ENCODE peak calls at places on chromosome 7, in four cellular contexts. One of them, this sample, is unnamed.

GRCh38 chr7:117274951-117275350 is 47.9 kb downstream of the WNT2 start:
- DNase-seq in pancreas: no peak
- DNase-seq in IMR-90: peak; percentile 36
- DNase-seq in CD8-positive, alpha-beta T cell: no peak
- DNase-seq in this sample: no peak

GRCh38 chr7:15780271-15780670 is 93.8 kb upstream of the MEOX2 start:
- DNase-seq in pancreas: no peak
- DNase-seq in IMR-90: peak; percentile 10
- DNase-seq in CD8-positive, alpha-beta T cell: no peak
- DNase-seq in this sample: peak; percentile 36

GRCh38 chr7:31788445-31788844 is 101.4 kb downstream of the PPP1R17 start:
- DNase-seq in pancreas: no peak
- DNase-seq in IMR-90: peak; percentile 59
- DNase-seq in CD8-positive, alpha-beta T cell: no peak
- DNase-seq in this sample: peak; percentile 29

GRCh38 chr7:67794544-67794943 is 797.9 kb downstream of the TYW1 start:
- DNase-seq in pancreas: no peak
- DNase-seq in IMR-90: no peak
- DNase-seq in CD8-positive, alpha-beta T cell: no peak
- DNase-seq in this sample: no peak

GRCh38 chr7:131600578-131600977 is 44.1 kb upstream of the PODXL start:
- DNase-seq in pancreas: no peak
- DNase-seq in IMR-90: peak; percentile 72
- DNase-seq in CD8-positive, alpha-beta T cell: no peak
- DNase-seq in this sample: no peak

GRCh38 chr7:35519971-35520809 is 174.7 kb downstream of the HERPUD2 start:
- DNase-seq in pancreas: no peak
- DNase-seq in IMR-90: peak; percentile 52
- DNase-seq in CD8-positive, alpha-beta T cell: peak; percentile 36
- DNase-seq in this sample: peak; percentile 57

GRCh38 chr7:1672851-1673486 is 2.9 kb downstream of the ELFN1 start:
- DNase-seq in pancreas: no peak
- DNase-seq in IMR-90: no peak
- DNase-seq in CD8-positive, alpha-beta T cell: no peak
- DNase-seq in this sample: no peak

GRCh38 chr7:74512762-74513161 is 59.1 kb downstream of the GTF2IRD1 start:
- DNase-seq in pancreas: no peak
- DNase-seq in IMR-90: no peak
- DNase-seq in CD8-positive, alpha-beta T cell: no peak
- DNase-seq in this sample: no peak

GRCh38 chr7:117597755-117598154 is 117.9 kb downstream of the CFTR start:
- DNase-seq in pancreas: no peak
- DNase-seq in IMR-90: no peak
- DNase-seq in CD8-positive, alpha-beta T cell: no peak
- DNase-seq in this sample: no peak

GRCh38 chr7:12524794-12525386 is 45.6 kb upstream of the SCIN start:
- DNase-seq in pancreas: no peak
- DNase-seq in IMR-90: peak; percentile 69
- DNase-seq in CD8-positive, alpha-beta T cell: no peak
- DNase-seq in this sample: peak; percentile 61

GRCh38 chr7:2666588-2667250 is 21.3 kb upstream of the AMZ1 start:
- DNase-seq in pancreas: no peak
- DNase-seq in IMR-90: no peak
- DNase-seq in CD8-positive, alpha-beta T cell: no peak
- DNase-seq in this sample: no peak

GRCh38 chr7:38321050-38321449 is 47.6 kb upstream of the TARP start:
- DNase-seq in pancreas: no peak
- DNase-seq in IMR-90: no peak
- DNase-seq in CD8-positive, alpha-beta T cell: no peak
- DNase-seq in this sample: no peak

GRCh38 chr7:27922907-27923306 is 182.9 kb downstream of the TAX1BP1 start:
- DNase-seq in pancreas: no peak
- DNase-seq in IMR-90: no peak
- DNase-seq in CD8-positive, alpha-beta T cell: no peak
- DNase-seq in this sample: no peak

GRCh38 chr7:5421626-5422323 is 1.9 kb downstream of the TNRC18 start:
- DNase-seq in pancreas: no peak
- DNase-seq in IMR-90: peak; percentile 82
- DNase-seq in CD8-positive, alpha-beta T cell: no peak
- DNase-seq in this sample: no peak

GRCh38 chr7:13151982-13152381 is 464.5 kb downstream of the ARL4A start:
- DNase-seq in pancreas: no peak
- DNase-seq in IMR-90: no peak
- DNase-seq in CD8-positive, alpha-beta T cell: no peak
- DNase-seq in this sample: no peak

GRCh38 chr7:73844131-73844547 is 1.8 kb upstream of the METTL27 start:
- DNase-seq in pancreas: no peak
- DNase-seq in IMR-90: no peak
- DNase-seq in CD8-positive, alpha-beta T cell: no peak
- DNase-seq in this sample: no peak

GRCh38 chr7:151397026-151397425 is 12.8 kb downstream of the WDR86 start:
- DNase-seq in pancreas: peak; percentile 63
- DNase-seq in IMR-90: no peak
- DNase-seq in CD8-positive, alpha-beta T cell: no peak
- DNase-seq in this sample: no peak

GRCh38 chr7:87570178-87570577 is 30.5 kb downstream of the ABCB1 start:
- DNase-seq in pancreas: no peak
- DNase-seq in IMR-90: peak; percentile 92
- DNase-seq in CD8-positive, alpha-beta T cell: no peak
- DNase-seq in this sample: peak; percentile 68

GRCh38 chr7:15643000-15643705 is 43.3 kb downstream of the MEOX2 start:
- DNase-seq in pancreas: peak; percentile 35
- DNase-seq in IMR-90: no peak
- DNase-seq in CD8-positive, alpha-beta T cell: no peak
- DNase-seq in this sample: no peak

GRCh38 chr7:65216469-65216868 is 157.2 kb upstream of the ZNF92 start:
- DNase-seq in pancreas: peak; percentile 82
- DNase-seq in IMR-90: peak; percentile 16
- DNase-seq in CD8-positive, alpha-beta T cell: peak; percentile 62
- DNase-seq in this sample: peak; percentile 9

DNA sequence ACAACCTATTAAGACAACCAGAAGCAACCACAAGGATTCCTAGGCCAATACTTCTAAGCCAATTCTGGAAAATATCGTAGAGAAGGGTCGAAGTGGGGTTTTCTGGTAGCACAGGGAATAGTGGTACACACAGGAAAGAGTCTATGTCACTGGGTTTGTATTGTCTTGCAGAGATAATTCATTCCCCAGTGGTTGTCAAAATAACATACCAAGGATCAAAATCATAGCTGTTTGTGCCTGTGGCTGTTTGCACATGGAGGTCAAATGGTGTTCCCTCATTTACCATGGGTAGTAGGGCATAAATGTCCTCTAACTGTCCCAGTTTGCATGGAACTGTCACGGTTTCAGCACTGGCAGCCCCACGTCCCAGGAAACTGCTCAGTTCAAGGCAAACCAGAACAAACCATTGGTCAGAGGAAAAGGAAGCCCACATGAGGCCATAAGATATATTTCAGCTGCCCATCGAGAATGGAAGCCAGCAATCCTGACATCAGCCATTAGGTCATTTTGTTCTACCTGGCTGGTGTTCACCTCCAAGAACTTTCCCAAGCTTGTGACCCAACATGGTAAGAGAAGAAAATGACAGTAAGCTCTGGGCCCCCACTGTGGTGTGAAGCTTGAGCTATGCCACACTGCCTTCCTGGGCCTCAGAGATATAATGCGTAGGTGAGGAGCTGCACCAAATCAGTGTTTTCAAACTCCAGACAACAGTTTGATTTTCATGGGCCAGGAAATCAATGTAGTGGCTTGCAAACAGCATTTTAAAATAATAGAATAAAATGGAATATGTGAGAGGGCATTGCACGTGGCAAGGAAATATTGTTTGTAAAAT is 53.9 kb upstream of the NFE2L3 start:
- DNase-seq in pancreas: no peak
- DNase-seq in IMR-90: no peak
- DNase-seq in CD8-positive, alpha-beta T cell: no peak
- DNase-seq in this sample: no peak
- TF ChIP-seq CTCF in pancreas: no peak
- TF ChIP-seq CTCF in IMR-90: no peak
- TF ChIP-seq CTCF in CD8-positive, alpha-beta T cell: no peak
- TF ChIP-seq CTCF in this sample: no peak

DNA sequence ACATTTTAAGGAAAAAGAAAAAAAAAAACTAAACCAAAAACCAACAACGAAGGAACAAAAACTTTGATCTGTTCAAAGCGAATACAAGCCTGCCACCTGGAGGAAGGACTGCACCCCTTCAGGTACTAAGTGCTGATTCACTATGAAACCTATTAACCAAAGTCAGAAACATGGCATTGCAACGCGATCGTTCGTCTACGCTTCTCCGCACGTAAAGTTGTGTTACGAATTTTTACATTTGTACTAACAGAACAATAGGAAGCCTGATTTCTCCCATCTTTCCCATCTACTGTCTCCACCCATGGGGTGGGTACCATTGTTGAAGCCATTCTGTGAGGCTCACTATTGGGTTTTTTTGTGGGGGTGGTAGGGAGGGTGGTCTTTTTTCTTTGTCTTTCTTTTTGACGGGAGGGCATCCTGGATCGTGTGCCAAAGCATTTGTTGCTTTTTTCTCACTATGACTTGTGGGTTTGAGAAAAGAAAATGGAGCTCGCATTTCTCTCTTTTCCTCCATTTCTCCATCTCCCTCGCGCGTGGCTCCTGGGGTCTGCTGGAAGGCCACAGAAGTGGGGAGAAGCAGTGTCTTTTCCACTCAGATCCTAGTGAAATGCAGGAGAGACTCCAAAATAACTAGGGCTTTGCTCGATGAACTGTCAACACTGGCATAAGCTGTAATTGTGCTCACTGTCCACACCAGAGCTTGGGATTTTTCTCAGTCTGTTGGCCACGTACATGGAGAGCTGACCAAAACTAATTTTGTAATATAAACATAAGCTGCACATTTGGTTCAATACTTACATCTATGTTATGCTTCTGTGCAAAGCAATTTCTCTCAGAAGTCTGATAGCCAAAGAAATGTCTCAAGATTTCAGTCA is 100.9 kb upstream of the YAE1 start:
- DNase-seq in pancreas: no peak
- DNase-seq in IMR-90: peak; percentile 63
- DNase-seq in CD8-positive, alpha-beta T cell: peak; percentile 19
- DNase-seq in this sample: peak; percentile 50
- H3K4me3 ChIP-seq in pancreas: no peak overlapping the region
- H3K4me3 ChIP-seq in IMR-90: no peak overlapping the region
- H3K4me3 ChIP-seq in CD8-positive, alpha-beta T cell: no peak overlapping the region
- H3K4me3 ChIP-seq in this sample: no peak overlapping the region

GRCh38 chr7:139692723-139693122 is 85.1 kb downstream of the HIPK2 start:
- DNase-seq in pancreas: no peak
- DNase-seq in IMR-90: no peak
- DNase-seq in CD8-positive, alpha-beta T cell: no peak
- DNase-seq in this sample: no peak
- TF ChIP-seq CTCF in pancreas: no peak
- TF ChIP-seq CTCF in IMR-90: no peak
- TF ChIP-seq CTCF in CD8-positive, alpha-beta T cell: no peak
- TF ChIP-seq CTCF in this sample: no peak

GRCh38 chr7:99098824-99099498 is 44.9 kb downstream of the SMURF1 start:
- DNase-seq in pancreas: no peak
- DNase-seq in IMR-90: no peak
- DNase-seq in CD8-positive, alpha-beta T cell: no peak
- DNase-seq in this sample: no peak
- H3K4me3 ChIP-seq in pancreas: no peak overlapping the region
- H3K4me3 ChIP-seq in IMR-90: no peak overlapping the region
- H3K4me3 ChIP-seq in CD8-positive, alpha-beta T cell: no peak overlapping the region
- H3K4me3 ChIP-seq in this sample: no peak overlapping the region

GRCh38 chr7:39379416-39379815 is 186.8 kb upstream of the YAE1 start:
- DNase-seq in pancreas: no peak
- DNase-seq in IMR-90: no peak
- DNase-seq in CD8-positive, alpha-beta T cell: no peak
- DNase-seq in this sample: no peak
- TF ChIP-seq CTCF in pancreas: no peak
- TF ChIP-seq CTCF in IMR-90: no peak
- TF ChIP-seq CTCF in CD8-positive, alpha-beta T cell: no peak
- TF ChIP-seq CTCF in this sample: no peak

DNA sequence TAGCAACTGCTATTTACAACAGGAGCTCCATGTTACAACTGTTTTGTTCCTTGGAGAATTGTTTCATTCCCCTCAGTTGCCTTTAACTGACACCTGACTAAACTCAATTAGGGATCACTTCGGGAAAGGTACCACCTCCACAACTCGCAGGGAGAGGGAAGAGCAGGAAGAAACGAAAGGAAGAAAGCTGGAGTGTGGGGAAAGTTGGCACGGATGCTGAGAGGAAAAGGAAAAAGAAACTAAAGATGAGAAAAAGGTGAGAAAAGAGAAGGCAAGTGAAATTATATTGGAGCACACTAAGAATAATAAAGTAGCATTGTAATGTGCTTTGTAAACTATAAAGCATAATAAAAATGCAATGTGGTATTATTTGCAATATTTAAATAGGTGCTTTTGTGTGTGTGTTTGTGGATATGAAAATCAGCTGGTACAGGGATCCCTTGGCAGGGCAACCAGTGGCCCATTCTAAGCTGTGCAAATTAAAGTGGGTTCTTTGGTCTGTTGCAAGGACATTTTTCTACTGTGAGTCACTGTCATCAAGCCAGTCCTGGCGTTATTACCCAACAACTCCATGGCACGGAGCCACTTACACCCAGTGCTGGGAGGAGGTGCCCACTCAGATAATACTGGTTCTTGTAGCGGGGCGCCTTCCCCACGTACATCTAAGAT is 45.9 kb downstream of the HIPK2 start:
- DNase-seq in pancreas: no peak
- DNase-seq in IMR-90: peak; percentile 83
- DNase-seq in CD8-positive, alpha-beta T cell: no peak
- DNase-seq in this sample: peak; percentile 66
- H3K4me3 ChIP-seq in pancreas: no peak overlapping the region
- H3K4me3 ChIP-seq in IMR-90: no peak overlapping the region
- H3K4me3 ChIP-seq in CD8-positive, alpha-beta T cell: no peak overlapping the region
- H3K4me3 ChIP-seq in this sample: no peak overlapping the region

GRCh38 chr7:121447939-121448338 is 51.8 kb upstream of the FAM3C start:
- DNase-seq in pancreas: no peak
- DNase-seq in IMR-90: no peak
- DNase-seq in CD8-positive, alpha-beta T cell: no peak
- DNase-seq in this sample: no peak

GRCh38 chr7:121449735-121450134 is 53.6 kb upstream of the FAM3C start:
- DNase-seq in pancreas: no peak
- DNase-seq in IMR-90: no peak
- DNase-seq in CD8-positive, alpha-beta T cell: no peak
- DNase-seq in this sample: no peak

GRCh38 chr7:121450631-121451030 is 54.5 kb upstream of the FAM3C start:
- DNase-seq in pancreas: no peak
- DNase-seq in IMR-90: no peak
- DNase-seq in CD8-positive, alpha-beta T cell: no peak
- DNase-seq in this sample: no peak

GRCh38 chr7:121448429-121448828 is 52.3 kb upstream of the FAM3C start:
- DNase-seq in pancreas: no peak
- DNase-seq in IMR-90: no peak
- DNase-seq in CD8-positive, alpha-beta T cell: no peak
- DNase-seq in this sample: no peak

GRCh38 chr7:121449304-121449703 is 53.2 kb upstream of the FAM3C start:
- DNase-seq in pancreas: no peak
- DNase-seq in IMR-90: no peak
- DNase-seq in CD8-positive, alpha-beta T cell: no peak
- DNase-seq in this sample: no peak
- TF ChIP-seq CTCF in pancreas: no peak
- TF ChIP-seq CTCF in IMR-90: no peak
- TF ChIP-seq CTCF in CD8-positive, alpha-beta T cell: no peak
- TF ChIP-seq CTCF in this sample: no peak